ENCODE peak calls at places on chromosomes 13 and 19, in seven cellular contexts. T is brain microvascular endothelial cell, R is psoas muscle, D is GM06990, M is choroid plexus epithelial cell, F is HCT116, G is cardiac fibroblast. U is an unnamed sample.
A peak's percentile ranks its signal among the peaks of the same experiment; 100 is the strongest.

GRCh38 chr13:70386919-70387318 is 278.7 kb upstream of the KLHL1 start:
- DNase-seq in T (no peak), D (no peak), F (no peak), R (peak; percentile 30), M (no peak), G (no peak), U (no peak)

GRCh38 chr19:1324792-1325567 is 39.3 kb downstream of the EFNA2 start:
- DNase-seq in R (peak; percentile 78), D (no peak), F (peak; percentile 19), G (peak; percentile 82), T (peak; percentile 82), M (peak; percentile 88), U (peak; percentile 69)

GRCh38 chr19:40379446-40380198 is 10.4 kb downstream of the HIPK4 start:
- DNase-seq in M (no peak), G (no peak), F (no peak), T (no peak), R (no peak), D (no peak), U (no peak)

GRCh38 chr13:59356607-59357006 is 807.1 kb downstream of the DIAPH3 start:
- DNase-seq in F (no peak), G (peak; percentile 87), M (peak; percentile 82), D (no peak), T (peak; percentile 72), R (peak; percentile 69), U (peak; percentile 98)

GRCh38 chr13:103638706-103639105 is 572.5 kb upstream of the SLC10A2 start:
- DNase-seq in M (no peak), R (no peak), G (no peak), T (no peak), F (no peak), D (no peak), U (no peak)

GRCh38 chr13:72390909-72391308 is 336.5 kb downstream of the MZT1 start:
- DNase-seq in D (no peak), F (peak; percentile 48), G (no peak), T (no peak), R (no peak), M (no peak), U (peak; percentile 14)

GRCh38 chr19:45935267-45935666 is 20.7 kb upstream of the NANOS2 start:
- DNase-seq in T (no peak), R (peak; percentile 49), M (no peak), F (no peak), D (no peak), G (no peak), U (no peak)

GRCh38 chr19:47107953-47108746 is 5.4 kb downstream of the ZC3H4 start:
- DNase-seq in R (no peak), D (no peak), M (peak; percentile 30), F (no peak), G (peak; percentile 45), T (no peak), U (no peak)

GRCh38 chr13:99657848-99658265 is 156.6 kb downstream of the TM9SF2 start:
- DNase-seq in F (no peak), D (peak; percentile 39), M (peak; percentile 43), T (peak; percentile 35), G (peak; percentile 31), R (peak; percentile 49), U (peak; percentile 28)

GRCh38 chr13:78881746-78882145 is 222.8 kb upstream of the OBI1 start:
- DNase-seq in M (no peak), T (no peak), F (no peak), R (no peak), G (no peak), D (no peak), U (no peak)

GRCh38 chr13:20053891-20054290 is 95.4 kb downstream of the ZMYM2 start:
- DNase-seq in F (no peak), G (no peak), R (no peak), D (no peak), M (no peak), T (no peak), U (no peak)

GRCh38 chr19:1860133-1860775 is 3.1 kb downstream of the KLF16 start:
- DNase-seq in D (no peak), R (no peak), T (peak; percentile 78), G (peak; percentile 90), M (peak; percentile 82), F (no peak), U (peak; percentile 85)

GRCh38 chr19:18496980-18497256 is 25.0 kb downstream of the ELL start:
- DNase-seq in R (no peak), G (no peak), D (no peak), F (no peak), M (no peak), T (no peak), U (no peak)

GRCh38 chr13:32587014-32587773 is 942 bp downstream of the PDS5B start:
- DNase-seq in M (peak; percentile 76), G (peak; percentile 70), R (peak; percentile 87), D (peak; percentile 77), F (peak; percentile 16), T (peak; percentile 55), U (peak; percentile 69)

GRCh38 chr19:53432088-53432661 is 391 bp downstream of the ZNF761 start:
- DNase-seq in F (no peak), M (peak; percentile 13), R (peak; percentile 63), G (peak; percentile 3), D (no peak), T (peak; percentile 0), U (peak; percentile 7)

GRCh38 chr13:84821261-84821660 is 939.0 kb upstream of the SLITRK1 start:
- DNase-seq in T (no peak), D (no peak), M (peak; percentile 2), F (no peak), R (no peak), G (no peak), U (no peak)

GRCh38 chr13:113119166-113119821 is 3.3 kb upstream of the F10 start:
- DNase-seq in D (no peak), M (no peak), R (no peak), F (no peak), T (no peak), G (no peak), U (no peak)

GRCh38 chr19:13152854-13153626 is 2.8 kb downstream of the IER2 start:
- DNase-seq in M (peak; percentile 95), T (peak; percentile 94), G (peak; percentile 98), F (peak; percentile 93), R (peak; percentile 97), D (peak; percentile 97), U (peak; percentile 97)

GRCh38 chr19:18160792-18161690 is 8.1 kb downstream of the PIK3R2 start:
- DNase-seq in D (peak; percentile 82), R (peak; percentile 88), F (no peak), G (peak; percentile 71), T (no peak), M (peak; percentile 53), U (peak; percentile 57)

GRCh38 chr13:40271931-40272775 is 394.3 kb downstream of the FOXO1 start:
- DNase-seq in M (peak; percentile 94), F (no peak), T (peak; percentile 73), G (peak; percentile 88), R (peak; percentile 84), D (no peak), U (peak; percentile 86)

GRCh38 chr13:77861716-77862115 is 56.9 kb downstream of the EDNRB start:
- DNase-seq in F (no peak), T (no peak), D (no peak), G (peak; percentile 25), M (peak; percentile 1), R (no peak), U (peak; percentile 48)

GRCh38 chr13:107713314-107713713 is 502.0 kb downstream of the LIG4 start:
- DNase-seq in T (no peak), M (no peak), D (no peak), F (no peak), R (no peak), G (no peak), U (peak; percentile 1)

GRCh38 chr13:113548778-113549621 is 35.6 kb upstream of the TFDP1 start:
- DNase-seq in D (no peak), M (no peak), G (no peak), F (no peak), T (no peak), R (no peak), U (no peak)

GRCh38 chr13:113186061-113186900 is 22.2 kb downstream of the PCID2 start:
- DNase-seq in D (no peak), F (no peak), M (no peak), G (no peak), R (no peak), T (peak; percentile 31), U (no peak)

GRCh38 chr13:47826481-47826880 is 174.6 kb downstream of the SUCLA2 start:
- DNase-seq in G (peak; percentile 81), R (no peak), D (no peak), M (peak; percentile 94), T (peak; percentile 73), F (no peak), U (peak; percentile 72)

DNA sequence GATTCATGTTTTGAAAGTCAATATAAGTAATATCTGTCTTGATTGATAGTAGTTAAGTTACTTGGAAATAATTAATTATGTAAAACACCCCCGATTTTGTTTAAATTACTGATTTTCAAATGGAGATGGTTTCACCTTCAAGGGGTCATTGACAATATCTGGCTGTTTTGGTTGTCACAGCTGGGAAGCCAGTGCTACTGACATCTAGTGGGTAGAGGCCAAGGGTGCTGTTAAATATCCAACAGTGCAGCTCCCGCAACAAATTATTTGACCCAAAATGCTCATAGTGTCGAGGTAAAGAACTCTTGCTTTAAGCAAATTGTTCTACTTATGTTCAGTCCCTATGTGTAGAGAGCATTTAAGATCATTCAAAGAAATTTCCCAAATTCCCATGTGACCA is 50.6 kb upstream of the PCDH20 start:
- DNase-seq in T (no peak), F (no peak), M (no peak), D (no peak), R (no peak), G (no peak), U (no peak)
- TF ChIP-seq CTCF in T (peak; percentile 36), F (no peak), M (no peak), D (no peak), R (no peak), G (no peak), U (no peak)

GRCh38 chr13:106100261-106100919 is 435.1 kb downstream of the EFNB2 start:
- DNase-seq in M (no peak), F (peak; percentile 46), D (no peak), G (no peak), T (no peak), R (no peak), U (no peak)
- H3K4me3 ChIP-seq in M (no peak overlapping the region), F (no peak overlapping the region), D (no peak overlapping the region), G (no peak overlapping the region), T (no peak overlapping the region), R (no peak overlapping the region), U (no peak overlapping the region)

GRCh38 chr13:97124237-97124636 is 97.9 kb upstream of the MBNL2 start:
- DNase-seq in T (no peak), G (no peak), R (no peak), F (no peak), M (no peak), D (no peak), U (no peak)

GRCh38 chr13:97122381-97122996 is 99.6 kb upstream of the MBNL2 start:
- DNase-seq in M (peak; percentile 80), G (peak; percentile 76), R (no peak), F (peak; percentile 85), T (peak; percentile 77), D (no peak), U (peak; percentile 77)

GRCh38 chr13:97125051-97125809 is 96.9 kb upstream of the MBNL2 start:
- DNase-seq in M (peak; percentile 91), G (peak; percentile 75), D (peak; percentile 61), F (peak; percentile 75), R (peak; percentile 76), T (peak; percentile 77), U (peak; percentile 70)

GRCh38 chr13:97127842-97128241 is 94.3 kb upstream of the MBNL2 start:
- DNase-seq in F (no peak), D (no peak), G (no peak), M (no peak), T (no peak), R (no peak), U (no peak)

GRCh38 chr13:97125810-97126738 is 96.1 kb upstream of the MBNL2 start:
- DNase-seq in M (peak; percentile 64), D (peak; percentile 56), T (no peak), G (peak; percentile 60), F (no peak), R (peak; percentile 71), U (peak; percentile 49)
- TF ChIP-seq CTCF in M (no peak), D (no peak), T (no peak), G (no peak), F (no peak), R (no peak), U (no peak)

GRCh38 chr19:3433805-3434540 is 46.4 kb downstream of the SMIM24 start:
- DNase-seq in G (no peak), R (peak; percentile 50), D (no peak), F (no peak), M (no peak), T (no peak), U (no peak)
- H3K4me3 ChIP-seq in G (no peak overlapping the region), R (peak overlapping the region; percentile 62), D (peak overlapping the region; percentile 83), F (peak overlapping the region; percentile 57), M (no peak overlapping the region), T (no peak overlapping the region), U (no peak overlapping the region)